ENCODE peak calls at places on chromosomes 6 and 20, in four cellular contexts. I is activated T-cell treated with anti-CD3 and anti-CD28 coated beads for 1 hour, W is A172, D is cardiac muscle cell. K is an unnamed sample.

GRCh38 chr6:1485678-1486077 is 96.3 kb downstream of the FOXF2 start:
- DNase-seq in I (no peak), W (peak; percentile 95), D (peak; percentile 80), K (no peak)

GRCh38 chr6:97240222-97240621 is 42.8 kb downstream of the MMS22L start:
- DNase-seq in I (no peak), W (peak; percentile 66), D (peak; percentile 29), K (no peak)

GRCh38 chr20:51422912-51423667 is 119.4 kb downstream of the NFATC2 start:
- DNase-seq in I (no peak), W (no peak), D (no peak), K (no peak)

GRCh38 chr6:108581237-108581931 is 20.7 kb downstream of the FOXO3 start:
- DNase-seq in I (no peak), W (peak; percentile 55), D (peak; percentile 97), K (no peak)

GRCh38 chr20:50308513-50309279 is 118.1 kb downstream of the CEBPB start:
- DNase-seq in I (no peak), W (peak; percentile 96), D (peak; percentile 99), K (no peak)

GRCh38 chr6:104940238-104940880 is 16.5 kb upstream of the LIN28B start:
- DNase-seq in I (no peak), W (no peak), D (no peak), K (no peak)

GRCh38 chr6:157999100-158000051 is 17.7 kb downstream of the SYNJ2 start:
- DNase-seq in I (no peak), W (no peak), D (no peak), K (no peak)

GRCh38 chr6:151010111-151010510 is 144.6 kb downstream of the MTHFD1L start:
- DNase-seq in I (no peak), W (no peak), D (no peak), K (no peak)

GRCh38 chr20:37662261-37662660 is 31.6 kb upstream of the CTNNBL1 start:
- DNase-seq in I (no peak), W (no peak), D (no peak), K (no peak)

GRCh38 chr20:13626724-13627123 is 12.0 kb downstream of the TASP1 start:
- DNase-seq in I (no peak), W (no peak), D (no peak), K (no peak)

GRCh38 chr6:43091592-43091991 is 15.5 kb downstream of the PTK7 start:
- DNase-seq in I (no peak), W (no peak), D (no peak), K (no peak)

GRCh38 chr6:20800229-20800628 is 266.0 kb downstream of the CDKAL1 start:
- DNase-seq in I (no peak), W (no peak), D (no peak), K (no peak)

GRCh38 chr20:34983089-34983820 is 27.6 kb downstream of the MYH7B start:
- DNase-seq in I (no peak), W (no peak), D (no peak), K (no peak)

GRCh38 chr6:120627612-120628011 is 706.7 kb downstream of the TBC1D32 start:
- DNase-seq in I (no peak), W (no peak), D (no peak), K (no peak)

GRCh38 chr6:129785081-129785755 is 75.2 kb upstream of the ARHGAP18 start:
- DNase-seq in I (no peak), W (peak; percentile 23), D (no peak), K (no peak)

GRCh38 chr6:13924146-13924948 is 405 bp upstream of the RNF182 start:
- DNase-seq in I (no peak), W (peak; percentile 50), D (peak; percentile 57), K (no peak)

GRCh38 chr20:2694519-2694918 is 1.9 kb downstream of the EBF4 start:
- DNase-seq in I (no peak), W (no peak), D (no peak), K (no peak)

GRCh38 chr6:132131777-132132176 is 180.6 kb upstream of the CCN2 start:
- DNase-seq in I (no peak), W (peak; percentile 99), D (peak; percentile 98), K (no peak)

GRCh38 chr6:33977606-33978438 is 168.1 kb downstream of the GRM4 start:
- DNase-seq in I (no peak), W (no peak), D (no peak), K (no peak)

GRCh38 chr6:168247456-168248147 is 72.0 kb downstream of the DACT2 start:
- DNase-seq in I (no peak), W (peak; percentile 12), D (peak; percentile 26), K (no peak)

GRCh38 chr20:32570401-32571190 is 14.5 kb downstream of the NOL4L start:
- DNase-seq in I (no peak), W (peak; percentile 52), D (peak; percentile 30), K (no peak)

GRCh38 chr6:33696538-33697518 is 14.7 kb downstream of the UQCC2 start:
- DNase-seq in I (peak; percentile 18), W (peak; percentile 94), D (peak; percentile 88), K (no peak)

GRCh38 chr6:149961728-149962425 is 1.9 kb upstream of the ULBP1 start:
- DNase-seq in I (peak; percentile 33), W (no peak), D (no peak), K (no peak)

GRCh38 chr6:116111552-116112528 is 11.2 kb downstream of the NT5DC1 start:
- DNase-seq in I (no peak), W (peak; percentile 41), D (peak; percentile 65), K (peak; percentile 22)

GRCh38 chr6:44670146-44670545 is 282.6 kb downstream of the CDC5L start:
- DNase-seq in I (no peak), W (no peak), D (no peak), K (no peak)

GRCh38 chr20:24588047-24588635 is 118.7 kb downstream of the SYNDIG1 start:
- DNase-seq in I (no peak), W (no peak), D (no peak), K (no peak)

GRCh38 chr6:130995783-130996447 is 67.1 kb downstream of the EPB41L2 start:
- DNase-seq in I (no peak), W (no peak), D (no peak), K (no peak)

GRCh38 chr6:111477481-111477938 is 5.5 kb downstream of the REV3L start:
- DNase-seq in I (no peak), W (no peak), D (no peak), K (no peak)

GRCh38 chr6:121596441-121596840 is 161.0 kb downstream of the GJA1 start:
- DNase-seq in I (no peak), W (no peak), D (peak; percentile 55), K (no peak)

K was measured in CD8-positive, alpha-beta T cell.